ENCODE peak calls at places on chromosomes 2 and 18, in five cellular contexts. H, D, K, V and E are unnamed samples.

GRCh38 chr2:66926594-66927112 is 470.5 kb upstream of the ETAA1 start:
- DNase-seq in K (no peak), H (no peak), D (no peak), V (no peak), E (no peak)

GRCh38 chr18:8797206-8797605 is 91.8 kb downstream of the MTCL1 start:
- DNase-seq in K (no peak), D (no peak), H (no peak), V (no peak), E (no peak)

GRCh38 chr2:70094978-70095832 is 7.9 kb downstream of the PCBP1 start:
- DNase-seq in D (no peak), K (peak), V (peak), H (no peak), E (peak)

GRCh38 chr18:74596959-74597661 is 560 bp upstream of the ZNF407 start:
- DNase-seq in H (peak), V (peak), K (peak), D (peak), E (peak)

GRCh38 chr18:26655614-26656400 is 107.5 kb upstream of the KCTD1 start:
- DNase-seq in H (no peak), V (no peak), K (peak), D (peak), E (no peak)

GRCh38 chr2:152646775-152647174 is 70.5 kb downstream of the PRPF40A start:
- DNase-seq in V (no peak), D (no peak), K (peak), H (no peak), E (no peak)

GRCh38 chr2:12721571-12722444 is 5.1 kb downstream of the TRIB2 start:
- DNase-seq in H (no peak), K (peak), D (no peak), V (no peak), E (no peak)

GRCh38 chr2:34570266-34570872 is 971.3 kb upstream of the FAM98A start:
- DNase-seq in K (no peak), H (no peak), V (no peak), D (peak), E (peak)

GRCh38 chr2:190519975-190520767 is 14.4 kb downstream of the NEMP2 start:
- DNase-seq in H (no peak), V (no peak), D (no peak), K (no peak), E (no peak)

GRCh38 chr18:46705521-46705920 is 48.5 kb upstream of the LOXHD1 start:
- DNase-seq in D (peak), K (no peak), V (no peak), H (no peak), E (no peak)

GRCh38 chr18:77207540-77207939 is 42.1 kb upstream of the GALR1 start:
- DNase-seq in H (peak), K (peak), V (peak), D (no peak), E (peak)

GRCh38 chr18:47191956-47192355 is 15.8 kb upstream of the IER3IP1 start:
- DNase-seq in K (peak), H (no peak), V (no peak), D (no peak), E (no peak)

GRCh38 chr2:121049141-121049540 is 235.9 kb downstream of the TFCP2L1 start:
- DNase-seq in D (no peak), K (no peak), V (no peak), H (no peak), E (no peak)

GRCh38 chr2:171174075-171174474 is 13.4 kb upstream of the TLK1 start:
- DNase-seq in D (no peak), K (no peak), H (no peak), V (no peak), E (no peak)

GRCh38 chr2:171172980-171173542 is 12.4 kb upstream of the TLK1 start:
- DNase-seq in D (no peak), H (no peak), K (peak), V (no peak), E (no peak)

GRCh38 chr2:171178993-171179392 is 18.3 kb upstream of the TLK1 start:
- DNase-seq in H (no peak), K (no peak), V (no peak), D (no peak), E (no peak)

GRCh38 chr2:171180229-171180937 is 19.7 kb upstream of the TLK1 start:
- DNase-seq in D (no peak), V (no peak), K (no peak), H (no peak), E (no peak)

DNA sequence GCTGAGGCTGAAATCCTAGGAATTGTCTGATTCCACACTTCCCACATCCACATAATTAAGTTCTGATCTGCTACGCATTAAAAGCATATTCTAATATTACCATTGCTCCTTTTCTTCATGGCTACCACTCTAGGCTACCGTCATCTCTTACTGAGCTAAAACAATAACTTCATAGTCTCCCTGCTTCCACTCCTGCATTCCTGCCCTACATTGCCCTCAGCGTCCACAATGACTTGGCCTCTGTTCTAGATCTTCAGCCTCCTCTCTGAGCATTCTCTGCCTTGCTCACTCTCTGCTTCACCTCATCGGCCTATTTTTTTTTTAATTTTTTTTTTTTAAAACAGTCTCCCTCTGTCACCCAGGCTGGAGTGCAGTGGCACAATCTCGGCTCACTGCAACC is 15.8 kb upstream of the TLK1 start:
- DNase-seq in V (no peak), H (no peak), K (no peak), D (no peak), E (no peak)
- TF ChIP-seq CTCF in V (no peak), H (no peak), K (no peak), D (no peak), E (no peak)

GRCh38 chr2:235611756-235612155 is 117.9 kb downstream of the AGAP1 start:
- DNase-seq in V (no peak), H (no peak), D (no peak), K (no peak), E (no peak)

GRCh38 chr2:235614176-235614860 is 120.5 kb downstream of the AGAP1 start:
- DNase-seq in V (no peak), D (no peak), H (no peak), K (no peak), E (no peak)

GRCh38 chr2:235613671-235614070 is 119.8 kb downstream of the AGAP1 start:
- DNase-seq in H (no peak), K (no peak), V (no peak), D (no peak), E (no peak)

GRCh38 chr2:235611337-235611736 is 117.5 kb downstream of the AGAP1 start:
- DNase-seq in D (no peak), V (no peak), H (no peak), K (no peak), E (no peak)

GRCh38 chr2:235612551-235612950 is 118.7 kb downstream of the AGAP1 start:
- DNase-seq in V (no peak), H (no peak), D (no peak), K (no peak), E (no peak)
- TF ChIP-seq CTCF in V (no peak), H (no peak), D (no peak), K (no peak), E (no peak)

DNA sequence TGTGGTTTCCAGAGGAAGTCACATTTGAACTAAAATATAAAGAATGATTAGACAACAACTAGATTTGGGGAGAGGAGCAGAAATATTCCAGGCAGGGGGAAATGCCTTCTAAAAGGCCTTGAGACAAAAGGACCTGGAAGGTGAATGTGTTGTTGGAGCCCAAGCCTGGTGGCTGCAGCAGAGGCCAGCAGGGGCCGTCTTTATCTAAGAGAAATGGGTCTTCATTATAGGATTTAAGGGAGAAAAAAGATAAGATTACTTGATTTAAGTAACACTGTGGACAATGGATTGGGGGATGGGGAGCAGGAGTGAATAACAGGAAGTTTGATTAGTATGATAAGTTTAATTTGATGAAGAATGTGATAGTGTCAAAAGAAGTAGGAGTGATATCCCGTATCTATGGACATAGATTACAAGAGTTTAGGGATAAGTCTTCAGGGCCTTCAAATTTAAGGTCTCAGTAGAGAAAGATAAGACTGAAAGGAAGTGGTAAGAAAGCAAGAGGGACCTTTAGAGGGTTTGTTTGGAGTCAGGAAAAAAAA is 64.2 kb downstream of the WDR75 start:
- DNase-seq in V (no peak), K (no peak), D (no peak), H (no peak), E (no peak)
- TF ChIP-seq CTCF in V (no peak), K (no peak), D (no peak), H (no peak), E (no peak)

DNA sequence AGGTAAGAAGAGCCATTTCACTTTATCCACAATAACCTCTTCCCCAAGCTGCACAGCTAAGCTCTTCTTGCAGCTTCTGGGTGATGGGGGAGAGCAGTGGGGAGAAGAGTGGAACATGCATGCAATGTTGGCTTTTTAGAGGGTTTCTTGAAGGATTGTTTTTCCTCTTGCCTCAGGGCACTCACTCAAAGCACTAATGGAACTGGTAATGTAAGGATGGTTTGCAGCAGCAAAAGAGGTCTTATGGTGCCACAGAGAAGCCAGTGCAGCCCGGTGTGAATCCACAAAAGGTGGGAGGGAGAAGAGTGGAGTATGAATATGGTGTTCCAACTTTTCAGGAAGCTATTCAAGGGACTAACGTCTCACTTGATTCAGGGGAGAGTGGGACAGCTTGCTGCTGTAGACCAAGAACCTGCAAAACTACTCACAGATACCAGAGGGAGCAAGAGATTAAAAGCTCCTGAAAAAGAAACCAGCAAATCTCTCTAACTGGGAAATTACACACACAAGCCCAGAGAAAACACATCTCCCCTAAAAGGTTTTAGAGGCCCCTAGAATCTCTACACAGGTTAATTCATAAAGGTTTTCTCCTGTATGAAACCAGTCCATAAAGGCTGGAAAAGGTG is 116.4 kb downstream of the CHN1 start:
- DNase-seq in V (no peak), D (no peak), H (no peak), K (no peak), E (no peak)
- TF ChIP-seq CTCF in V (no peak), D (no peak), H (no peak), K (no peak), E (no peak)

GRCh38 chr18:48949051-48949605 is 1.6 kb downstream of the SMAD7 start:
- DNase-seq in K (no peak), D (no peak), H (no peak), V (peak), E (no peak)

GRCh38 chr18:48951448-48952286 is 902 bp upstream of the SMAD7 start:
- DNase-seq in D (peak), H (peak), K (peak), V (peak), E (peak)

GRCh38 chr18:48948112-48949050 is 2.4 kb downstream of the SMAD7 start:
- DNase-seq in V (peak), K (peak), D (peak), H (peak), E (peak)

GRCh38 chr18:48950536-48951447 is at the start of gene SMAD7:
- DNase-seq in H (no peak), V (no peak), K (peak), D (no peak), E (no peak)

GRCh38 chr18:48949606-48950535 is 894 bp downstream of the SMAD7 start:
- DNase-seq in K (peak), V (peak), H (no peak), D (peak), E (peak)
- TF ChIP-seq CTCF in K (no peak), V (no peak), H (peak), D (no peak), E (no peak)

GRCh38 chr2:186862869-186863709 is 14.1 kb upstream of the ZSWIM2 start:
- DNase-seq in H (no peak), V (no peak), K (peak), D (no peak), E (no peak)
- TF ChIP-seq CTCF in H (peak), V (no peak), K (peak), D (peak), E (no peak)

DNA sequence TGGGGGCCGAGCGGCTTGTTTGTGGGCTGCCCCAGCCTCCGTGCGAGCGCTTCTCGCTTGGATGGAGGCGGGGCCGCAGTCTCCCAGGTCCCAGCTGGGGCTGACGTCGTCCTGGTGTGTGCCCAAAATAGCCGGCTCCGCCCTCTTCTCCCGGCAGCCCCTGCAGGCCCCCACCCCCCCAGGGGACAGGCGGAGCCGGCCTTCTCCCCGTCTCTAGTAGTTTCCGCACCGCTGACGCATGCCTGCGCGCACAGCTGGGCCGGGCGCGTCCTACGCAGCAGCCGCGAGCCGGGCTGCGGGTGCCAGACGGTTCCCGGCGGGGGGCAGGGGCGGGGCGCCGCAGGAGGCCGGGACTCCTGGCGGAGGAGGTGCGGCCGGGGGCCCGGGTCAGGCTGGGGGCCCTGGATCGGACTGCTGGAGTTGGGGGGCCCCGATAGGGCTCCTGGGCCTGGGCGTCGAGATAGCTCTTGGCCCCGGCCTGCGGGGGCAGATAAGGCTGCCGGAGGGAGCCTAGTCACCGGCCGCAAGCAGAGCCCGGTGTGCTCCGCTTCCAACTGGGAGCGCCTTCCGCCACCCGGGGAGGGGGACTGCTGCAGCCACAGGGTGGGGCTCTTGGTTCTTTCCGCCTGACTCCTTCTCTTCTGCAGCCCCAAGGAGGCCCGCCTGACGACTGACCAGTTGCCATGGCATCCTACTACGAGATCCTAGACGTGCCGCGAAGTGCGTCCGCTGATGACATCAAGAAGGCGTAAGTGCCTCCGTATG is at the start of gene DNAJB2:
- DNase-seq in K (peak), D (peak), H (peak), V (peak), E (peak)
- TF ChIP-seq CTCF in K (no peak), D (no peak), H (peak), V (no peak), E (no peak)